ENCODE peak calls at places on chromosomes 3 and 15, in eight cellular contexts. V is activated CD4-positive, alpha-beta T cell treated with anti-CD3 and anti-CD28 coated beads for 48 hours; N is epithelial cell of prostate; F is fibroblast of pulmonary artery; D is GF-D8; I is sigmoid colon; Q is ecto neural progenitor cell; B is endothelial cell. Z is an unnamed sample.
A peak's percentile ranks its signal among the peaks of the same experiment; 100 is the strongest.

GRCh38 chr3:99825239-99825638 is 7.6 kb downstream of the CMSS1 start:
- DNase-seq in V (no peak), N (no peak), F (peak; percentile 29), D (no peak), I (no peak), Q (no peak), B (no peak), Z (no peak)

GRCh38 chr15:34084086-34084485 is 17.6 kb downstream of the EMC7 start:
- DNase-seq in V (no peak), N (no peak), F (peak; percentile 21), D (no peak), I (peak; percentile 85), Q (no peak), B (no peak), Z (no peak)

GRCh38 chr3:13115991-13116390 is 42.8 kb upstream of the IQSEC1 start:
- DNase-seq in V (no peak), N (no peak), F (no peak), D (no peak), I (peak; percentile 24), Q (no peak), B (no peak), Z (no peak)

GRCh38 chr3:51796859-51797258 is 17.8 kb upstream of the IQCF6 start:
- DNase-seq in V (peak; percentile 16), N (no peak), F (no peak), D (no peak), I (no peak), Q (no peak), B (no peak), Z (no peak)

GRCh38 chr3:149654188-149654601 is 3.6 kb downstream of the WWTR1 start:
- DNase-seq in V (no peak), N (no peak), F (peak; percentile 77), D (no peak), I (no peak), Q (no peak), B (no peak), Z (no peak)

GRCh38 chr3:24052446-24052845 is 107.4 kb downstream of the NR1D2 start:
- DNase-seq in V (no peak), N (no peak), F (no peak), D (no peak), I (no peak), Q (no peak), B (no peak), Z (no peak)

GRCh38 chr3:56800373-56801150 is 1.2 kb downstream of the ARHGEF3 start:
- DNase-seq in V (peak; percentile 84), N (peak; percentile 36), F (no peak), D (no peak), I (no peak), Q (no peak), B (no peak), Z (no peak)

GRCh38 chr3:156207802-156208685 is 87.7 kb downstream of the KCNAB1 start:
- DNase-seq in V (no peak), N (no peak), F (no peak), D (no peak), I (no peak), Q (no peak), B (no peak), Z (no peak)

GRCh38 chr3:41327718-41328117 is 128.4 kb downstream of the CTNNB1 start:
- DNase-seq in V (no peak), N (peak; percentile 39), F (peak; percentile 75), D (no peak), I (no peak), Q (no peak), B (no peak), Z (no peak)

GRCh38 chr15:57544840-57545239 is 46.9 kb upstream of the MYZAP start:
- DNase-seq in V (no peak), N (no peak), F (no peak), D (no peak), I (no peak), Q (no peak), B (no peak), Z (no peak)

GRCh38 chr15:82263350-82263749 is 732 bp downstream of the SAXO2 start:
- DNase-seq in V (no peak), N (no peak), F (no peak), D (no peak), I (no peak), Q (no peak), B (no peak), Z (no peak)

GRCh38 chr3:12866836-12867235 is 25.5 kb upstream of the RPL32 start:
- DNase-seq in V (no peak), N (no peak), F (no peak), D (no peak), I (no peak), Q (no peak), B (no peak), Z (no peak)

GRCh38 chr15:73283341-73283962 is 85.3 kb downstream of the HCN4 start:
- DNase-seq in V (no peak), N (no peak), F (no peak), D (no peak), I (no peak), Q (no peak), B (no peak), Z (no peak)

GRCh38 chr3:59116138-59116537 is 66.3 kb upstream of the CFAP20DC start:
- DNase-seq in V (no peak), N (no peak), F (no peak), D (no peak), I (no peak), Q (no peak), B (no peak), Z (no peak)

GRCh38 chr15:68258684-68259083 is 18.9 kb upstream of the FEM1B start:
- DNase-seq in V (peak; percentile 45), N (no peak), F (peak; percentile 34), D (no peak), I (peak; percentile 75), Q (no peak), B (no peak), Z (no peak)

GRCh38 chr3:143865302-143865701 is 17.0 kb upstream of the SLC9A9 start:
- DNase-seq in V (no peak), N (no peak), F (peak; percentile 60), D (no peak), I (no peak), Q (no peak), B (no peak), Z (no peak)

GRCh38 chr3:183698318-183698731 is 728 bp downstream of the YEATS2 start:
- DNase-seq in V (peak; percentile 36), N (no peak), F (peak; percentile 48), D (peak; percentile 32), I (peak; percentile 70), Q (peak; percentile 70), B (peak; percentile 40), Z (peak; percentile 59)

Z was measured in SK-N-DZ.